ENCODE peak calls at places on chromosomes 4 and X, in four cellular contexts. X is astrocyte of the spinal cord, T is tibial artery, L is AG10803. B is an unnamed sample.

GRCh38 chr4:87132035-87132434 is 88.4 kb downstream of the KLHL8 start:
- DNase-seq in X (no peak), T (no peak), L (no peak), B (no peak)

GRCh38 chr4:74682567-74683359 is 111.6 kb downstream of the BTC start:
- DNase-seq in X (peak), T (no peak), L (peak), B (peak)

GRCh38 chr4:149164282-149164681 is 651.4 kb downstream of the IQCM start:
- DNase-seq in X (peak), T (no peak), L (peak), B (peak)

GRCh38 chr4:74087481-74087880 is 11.5 kb downstream of the CXCL2 start:
- DNase-seq in X (no peak), T (no peak), L (no peak), B (no peak)

GRCh38 chrX:148069759-148070503 is 88.8 kb downstream of the FMR1NB start:
- DNase-seq in X (no peak), T (no peak), L (no peak), B (no peak)

GRCh38 chrX:114532093-114532805 is 51.6 kb upstream of the HTR2C start:
- DNase-seq in X (peak), T (no peak), L (no peak), B (peak)

GRCh38 chr4:142352682-142353081 is 493.4 kb downstream of the INPP4B start:
- DNase-seq in X (no peak), T (no peak), L (no peak), B (no peak)

GRCh38 chrX:140495739-140496138 is 9.1 kb downstream of the SOX3 start:
- DNase-seq in X (no peak), T (no peak), L (no peak), B (no peak)

GRCh38 chr4:86096373-86096772 is 263.5 kb downstream of the MAPK10 start:
- DNase-seq in X (no peak), T (no peak), L (no peak), B (no peak)

GRCh38 chrX:118508690-118509089 is 13.1 kb downstream of the DOCK11 start:
- DNase-seq in X (no peak), T (peak), L (no peak), B (no peak)

GRCh38 chr4:53653484-53654053 is 62.3 kb upstream of the LNX1 start:
- DNase-seq in X (peak), T (no peak), L (peak), B (peak)

GRCh38 chr4:139957108-139957464 is 196.9 kb downstream of the MAML3 start:
- DNase-seq in X (no peak), T (no peak), L (no peak), B (no peak)

GRCh38 chrX:2697741-2698294 is 6.7 kb downstream of the CD99 start:
- DNase-seq in X (no peak), T (no peak), L (no peak), B (peak)

GRCh38 chr4:1511441-1512041 is 105.3 kb upstream of the NKX1-1 start:
- DNase-seq in X (peak), T (no peak), L (peak), B (peak)

GRCh38 chr4:136495076-136495475 is 1037.2 kb downstream of the PCDH18 start:
- DNase-seq in X (no peak), T (no peak), L (no peak), B (no peak)

GRCh38 chr4:43132010-43132582 is 239.6 kb downstream of the GRXCR1 start:
- DNase-seq in X (peak), T (no peak), L (peak), B (peak)

GRCh38 chr4:100952590-100952989 is 394.7 kb downstream of the PPP3CA start:
- DNase-seq in X (no peak), T (no peak), L (no peak), B (no peak)

DNA sequence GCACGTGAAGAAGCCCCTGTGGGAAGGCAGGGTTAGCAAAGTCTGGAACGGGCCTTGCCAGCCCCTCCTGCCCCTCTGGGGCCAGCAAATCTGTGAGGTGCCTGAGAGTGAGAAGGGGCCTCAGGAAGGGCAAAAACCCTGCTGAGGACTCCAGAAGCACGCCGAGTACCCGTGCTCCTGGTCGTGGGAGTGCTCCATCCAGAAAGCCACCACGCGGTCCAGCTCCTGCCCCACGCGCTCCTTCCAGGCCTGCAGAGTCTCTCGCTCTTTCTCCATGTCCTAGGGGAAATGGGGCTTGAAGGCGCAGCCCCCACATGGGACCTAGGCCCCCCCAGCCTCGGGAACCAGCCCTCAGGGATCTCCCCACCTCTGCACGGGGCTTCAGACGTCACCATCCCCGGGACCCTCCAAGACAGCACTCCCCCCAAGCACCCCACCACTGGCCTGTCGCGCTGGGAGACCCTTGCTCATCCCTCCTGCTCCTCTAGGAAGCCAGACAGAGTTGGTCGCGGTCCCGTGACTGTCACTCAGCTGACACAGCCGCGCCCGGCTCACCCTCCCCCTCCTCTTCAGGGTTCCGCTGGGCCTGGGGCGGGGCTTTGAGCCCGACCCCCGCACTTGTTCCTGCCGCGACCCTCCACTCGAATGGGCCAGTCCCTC is at the start of gene RENBP:
- DNase-seq in X (no peak), T (peak), L (no peak), B (no peak)
- H3K4me3 ChIP-seq in X (no peak), T (peak), L (no peak), B (peak)

GRCh38 chr4:26400140-26400539 is 79.3 kb downstream of the RBPJ start:
- DNase-seq in X (no peak), T (no peak), L (no peak), B (no peak)
- TF ChIP-seq CTCF in X (no peak), T (no peak), L (no peak), B (no peak)

DNA sequence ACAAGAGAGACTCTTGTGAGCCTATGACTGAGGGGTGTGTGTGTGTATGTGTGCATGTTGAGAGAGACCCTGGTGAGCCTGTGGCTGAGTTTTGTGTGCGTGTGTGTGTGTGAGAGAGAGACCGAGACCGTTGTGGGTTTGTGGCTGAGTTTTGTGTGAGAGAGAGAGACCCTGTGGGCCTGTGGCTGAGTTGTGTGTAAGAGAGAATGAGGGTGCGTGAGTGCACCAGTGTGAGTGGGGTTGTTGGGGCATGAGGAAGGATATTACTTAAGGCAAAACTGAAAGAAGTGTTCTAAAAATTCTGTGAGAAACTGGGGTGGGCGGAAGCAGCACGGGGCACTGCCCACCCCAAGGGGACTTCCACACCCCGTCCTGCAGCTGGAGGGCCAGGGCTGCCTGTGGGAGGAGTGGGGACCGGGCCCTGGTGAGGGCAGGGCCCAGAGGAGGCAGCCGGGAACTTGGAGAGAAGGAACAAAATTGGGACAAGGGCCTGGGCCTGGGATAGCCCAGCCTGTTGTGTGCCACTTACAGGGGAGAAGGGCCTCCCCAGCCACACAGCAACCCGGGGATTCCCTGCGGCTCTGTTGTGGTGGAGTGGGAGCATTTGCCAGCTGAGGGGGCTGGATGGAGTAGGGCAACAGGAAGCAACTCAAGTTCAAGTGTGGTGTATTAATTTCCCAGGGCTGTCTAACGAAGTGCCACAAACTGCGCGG is 22.0 kb downstream of the TMEM131L start:
- DNase-seq in X (no peak), T (no peak), L (no peak), B (no peak)
- H3K4me3 ChIP-seq in X (no peak), T (peak), L (no peak), B (no peak)

DNA sequence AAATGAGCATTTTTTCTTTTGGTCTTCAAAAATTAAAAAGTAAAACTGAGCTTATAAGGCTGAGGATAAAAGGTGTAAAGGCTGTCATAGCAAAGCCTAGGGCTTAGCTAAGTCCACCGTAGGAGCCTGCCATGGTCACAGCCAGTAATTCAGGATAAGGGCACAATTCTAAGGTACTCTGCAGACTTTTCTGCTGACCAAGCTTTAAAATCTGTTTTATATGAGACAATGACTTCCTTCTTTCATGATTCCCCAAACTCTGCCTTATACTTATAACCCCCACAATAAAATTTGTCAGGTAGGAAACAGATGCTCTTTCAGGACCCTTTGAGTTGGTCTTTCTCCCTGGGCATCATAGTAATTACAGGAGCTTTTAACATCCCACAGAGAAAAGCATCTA is 138.5 kb downstream of the COL4A6 start:
- DNase-seq in X (no peak), T (no peak), L (no peak), B (no peak)
- TF ChIP-seq CTCF in X (no peak), T (no peak), L (no peak), B (no peak)